ENCODE peak calls at places on chromosomes 16 and 17, in six cellular contexts. U, D, W, E, Y and Z are unnamed samples.

GRCh38 chr16:24534634-24535033 is 4.7 kb upstream of the RBBP6 start:
- DNase-seq in U (no peak), D (peak), W (no peak), E (no peak), Y (no peak), Z (no peak)

GRCh38 chr17:69870091-69870530 is 204.9 kb upstream of the KCNJ16 start:
- DNase-seq in U (no peak), D (peak), W (peak), E (no peak), Y (no peak), Z (no peak)

GRCh38 chr16:22355487-22355908 is 18.9 kb downstream of the CDR2 start:
- DNase-seq in U (no peak), D (no peak), W (no peak), E (no peak), Y (no peak), Z (no peak)

GRCh38 chr17:38379448-38379847 is 27.8 kb downstream of the SOCS7 start:
- DNase-seq in U (no peak), D (no peak), W (no peak), E (no peak), Y (no peak), Z (no peak)

GRCh38 chr16:69942099-69942491 is 9.0 kb upstream of the CLEC18A start:
- DNase-seq in U (no peak), D (no peak), W (no peak), E (no peak), Y (peak), Z (no peak)

GRCh38 chr17:46876353-46876887 is 25.0 kb downstream of the WNT9B start:
- DNase-seq in U (no peak), D (peak), W (peak), E (peak), Y (no peak), Z (no peak)

GRCh38 chr17:41781404-41782110 is 5.0 kb downstream of the JUP start:
- DNase-seq in U (no peak), D (peak), W (no peak), E (no peak), Y (no peak), Z (no peak)

GRCh38 chr17:74199306-74200092 is 4.0 kb upstream of the RPL38 start:
- DNase-seq in U (peak), D (peak), W (peak), E (peak), Y (peak), Z (peak)

GRCh38 chr16:78816499-78817441 is 717.3 kb downstream of the WWOX start:
- DNase-seq in U (no peak), D (no peak), W (no peak), E (no peak), Y (no peak), Z (no peak)

GRCh38 chr17:57948555-57949420 is 6.4 kb downstream of the CUEDC1 start:
- DNase-seq in U (no peak), D (peak), W (no peak), E (peak), Y (peak), Z (no peak)

GRCh38 chr16:56787185-56787584 is 57.3 kb downstream of the NUP93 start:
- DNase-seq in U (no peak), D (no peak), W (peak), E (no peak), Y (no peak), Z (no peak)

GRCh38 chr17:63961355-63962207 is 11.1 kb downstream of the SCN4A start:
- DNase-seq in U (peak), D (peak), W (peak), E (peak), Y (peak), Z (no peak)

GRCh38 chr17:14792751-14793150 is 472.4 kb downstream of the PMP22 start:
- DNase-seq in U (no peak), D (no peak), W (no peak), E (no peak), Y (no peak), Z (no peak)

GRCh38 chr16:75801307-75801706 is 75.0 kb upstream of the CPHXL start:
- DNase-seq in U (no peak), D (no peak), W (no peak), E (no peak), Y (no peak), Z (no peak)

GRCh38 chr17:56908061-56908542 is 5.7 kb downstream of the TRIM25 start:
- DNase-seq in U (no peak), D (peak), W (no peak), E (no peak), Y (peak), Z (no peak)

GRCh38 chr16:83118365-83118764 is 491.6 kb downstream of the CDH13 start:
- DNase-seq in U (no peak), D (no peak), W (no peak), E (no peak), Y (no peak), Z (no peak)

GRCh38 chr17:35973333-35974260 is 7.7 kb downstream of the CCL16 start:
- DNase-seq in U (peak), D (peak), W (no peak), E (no peak), Y (no peak), Z (no peak)

GRCh38 chr16:70480127-70481105 is 26.0 kb downstream of the FCSK start:
- DNase-seq in U (no peak), D (no peak), W (no peak), E (no peak), Y (no peak), Z (no peak)

GRCh38 chr17:53032861-53033271 is 789.9 kb upstream of the KIF2B start:
- DNase-seq in U (no peak), D (peak), W (peak), E (peak), Y (no peak), Z (no peak)

GRCh38 chr16:52597772-52598483 is 51.0 kb upstream of the TOX3 start:
- DNase-seq in U (no peak), D (no peak), W (peak), E (no peak), Y (no peak), Z (no peak)

GRCh38 chr17:1180434-1180742 is 607 bp upstream of the ABR start:
- DNase-seq in U (no peak), D (no peak), W (peak), E (no peak), Y (no peak), Z (no peak)

GRCh38 chr16:69927056-69927757 is 23.9 kb upstream of the CLEC18A start:
- DNase-seq in U (no peak), D (no peak), W (no peak), E (no peak), Y (no peak), Z (no peak)

GRCh38 chr17:179721-180379 is 1.6 kb downstream of the DOC2B start:
- DNase-seq in U (no peak), D (no peak), W (peak), E (no peak), Y (no peak), Z (no peak)

GRCh38 chr17:13922885-13923284 is 146.4 kb upstream of the COX10 start:
- DNase-seq in U (no peak), D (no peak), W (no peak), E (no peak), Y (no peak), Z (no peak)

GRCh38 chr16:69073181-69073669 is 32.2 kb upstream of the HAS3 start:
- DNase-seq in U (no peak), D (peak), W (no peak), E (peak), Y (no peak), Z (no peak)

GRCh38 chr17:61833536-61834203 is 29.7 kb downstream of the BRIP1 start:
- DNase-seq in U (no peak), D (peak), W (no peak), E (peak), Y (no peak), Z (no peak)

GRCh38 chr16:66539628-66540469 is 10.1 kb downstream of the TK2 start:
- DNase-seq in U (peak), D (no peak), W (no peak), E (no peak), Y (no peak), Z (no peak)

GRCh38 chr17:29219378-29220047 is 27.1 kb upstream of the CRYBA1 start:
- DNase-seq in U (peak), D (peak), W (peak), E (peak), Y (peak), Z (peak)

GRCh38 chr17:30366536-30366935 is 12.2 kb upstream of the CPD start:
- DNase-seq in U (no peak), D (no peak), W (no peak), E (no peak), Y (no peak), Z (no peak)

GRCh38 chr17:45423304-45423703 is 9.4 kb downstream of the ARHGAP27 start:
- DNase-seq in U (no peak), D (no peak), W (no peak), E (no peak), Y (no peak), Z (no peak)

DNA sequence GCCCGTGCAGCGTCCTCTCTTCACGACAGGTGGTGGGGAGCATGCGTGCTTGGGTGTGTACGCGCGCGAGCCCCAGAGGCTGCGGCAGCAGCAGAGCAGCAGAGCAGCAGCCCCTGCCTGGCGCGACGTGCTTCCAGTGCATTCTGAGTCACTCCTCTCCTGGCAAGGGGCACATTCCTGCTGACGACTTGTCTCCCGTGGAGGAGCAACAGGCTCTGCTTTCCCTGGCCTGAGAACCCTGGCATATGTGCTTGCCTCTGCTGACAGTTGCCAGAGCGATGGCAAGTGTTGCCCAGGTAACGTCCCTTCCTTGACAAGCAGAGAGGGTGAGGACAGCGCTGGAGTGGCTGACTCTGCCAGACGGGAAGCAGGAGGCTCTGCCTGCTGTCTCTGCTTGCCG is 133.8 kb upstream of the PLCG2 start:
- DNase-seq in U (peak), D (peak), W (peak), E (no peak), Y (peak), Z (peak)
- H3K4me3 ChIP-seq in U (no peak), D (no peak), W (no peak), E (no peak), Y (no peak), Z (peak)

DNA sequence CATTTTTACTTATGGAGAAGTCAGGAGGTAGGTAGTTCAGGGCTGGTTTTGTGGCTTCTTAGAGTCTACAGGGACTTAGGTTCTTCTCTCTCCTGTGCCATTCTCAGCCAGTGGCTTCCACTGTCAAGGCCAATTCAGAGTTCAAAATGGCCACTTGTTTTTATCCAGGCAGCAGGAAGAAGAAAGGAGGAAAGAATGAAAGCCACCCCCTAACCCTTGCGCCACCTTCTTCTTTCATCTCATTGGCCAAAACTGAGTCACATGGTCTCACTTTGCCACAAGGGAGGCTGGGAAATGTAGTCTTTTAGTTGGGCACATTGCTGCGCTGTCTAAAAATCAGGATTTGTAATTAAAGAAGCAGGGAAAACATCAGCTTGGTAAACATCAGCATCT is 60.8 kb upstream of the MED9 start:
- DNase-seq in U (no peak), D (peak), W (peak), E (peak), Y (no peak), Z (no peak)
- H3K4me3 ChIP-seq in U (no peak), D (no peak), W (no peak), E (no peak), Y (no peak), Z (no peak)

GRCh38 chr17:76670708-76671122 is 27.2 kb upstream of the ST6GALNAC1 start:
- DNase-seq in U (no peak), D (no peak), W (no peak), E (no peak), Y (no peak), Z (no peak)
- H3K4me3 ChIP-seq in U (no peak), D (no peak), W (peak), E (peak), Y (no peak), Z (peak)

GRCh38 chr16:86591270-86591669 is 12.9 kb downstream of the FOXL1 start:
- DNase-seq in U (peak), D (no peak), W (no peak), E (no peak), Y (no peak), Z (no peak)

GRCh38 chr16:86593913-86594312 is 15.6 kb downstream of the FOXL1 start:
- DNase-seq in U (no peak), D (no peak), W (no peak), E (no peak), Y (no peak), Z (no peak)

GRCh38 chr16:86587487-86587886 is 9.1 kb downstream of the FOXL1 start:
- DNase-seq in U (peak), D (no peak), W (no peak), E (no peak), Y (no peak), Z (no peak)

GRCh38 chr16:86594712-86595111 is 16.4 kb downstream of the FOXL1 start:
- DNase-seq in U (no peak), D (no peak), W (no peak), E (no peak), Y (no peak), Z (no peak)

GRCh38 chr16:86590501-86591144 is 12.3 kb downstream of the FOXL1 start:
- DNase-seq in U (peak), D (peak), W (no peak), E (no peak), Y (no peak), Z (no peak)
- H3K4me3 ChIP-seq in U (no peak), D (no peak), W (no peak), E (no peak), Y (no peak), Z (no peak)

GRCh38 chr17:80264793-80265075 is 4.1 kb downstream of the RNF213 start:
- DNase-seq in U (no peak), D (no peak), W (no peak), E (no peak), Y (no peak), Z (no peak)

GRCh38 chr17:80262775-80263244 is 2.2 kb downstream of the RNF213 start:
- DNase-seq in U (no peak), D (no peak), W (no peak), E (no peak), Y (no peak), Z (no peak)

GRCh38 chr17:80264048-80264792 is 3.6 kb downstream of the RNF213 start:
- DNase-seq in U (no peak), D (no peak), W (no peak), E (no peak), Y (peak), Z (no peak)

GRCh38 chr17:80262291-80262690 is 1.6 kb downstream of the RNF213 start:
- DNase-seq in U (no peak), D (no peak), W (no peak), E (no peak), Y (no peak), Z (no peak)

DNA sequence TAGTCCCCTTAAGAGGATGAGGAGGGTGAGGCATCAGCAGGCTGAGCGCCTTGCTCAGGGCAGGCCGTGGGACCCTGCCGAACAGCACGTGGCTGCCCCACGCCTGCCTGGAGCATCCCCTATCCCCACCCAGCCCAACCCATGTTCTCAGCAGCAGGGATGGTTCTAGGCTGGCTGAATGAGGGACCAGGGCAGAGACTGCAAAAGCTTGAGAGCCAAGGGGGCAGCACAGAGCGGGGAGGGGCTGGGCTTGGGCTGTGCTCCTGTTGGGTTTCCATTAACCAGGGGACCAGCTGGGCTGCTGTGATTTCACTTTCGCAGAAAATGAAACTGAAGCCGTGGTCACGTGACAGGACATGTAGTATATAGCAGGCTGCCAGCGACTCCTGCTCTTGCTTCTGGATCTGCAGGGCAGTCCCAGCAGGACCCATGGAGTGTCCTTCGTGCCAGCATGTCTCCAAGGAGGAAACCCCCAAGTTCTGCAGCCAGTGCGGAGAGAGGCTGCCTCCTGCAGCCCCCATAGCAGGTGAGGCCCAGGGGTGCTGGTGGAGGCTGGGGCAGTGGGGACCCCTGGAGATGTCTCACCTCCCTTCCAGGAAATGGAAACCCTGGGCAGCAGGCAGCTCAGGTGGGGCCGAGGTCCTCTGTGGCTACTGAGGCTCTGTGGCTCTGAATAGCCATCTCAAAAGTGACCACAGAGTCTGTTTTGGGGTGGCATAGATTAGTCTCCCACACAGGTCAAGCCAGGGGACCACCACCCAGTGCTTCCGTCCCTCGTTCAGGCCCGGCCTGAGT is 2.8 kb downstream of the RNF213 start:
- DNase-seq in U (peak), D (peak), W (no peak), E (no peak), Y (peak), Z (no peak)
- H3K4me3 ChIP-seq in U (no peak), D (peak), W (no peak), E (no peak), Y (peak), Z (peak)

GRCh38 chr17:59330314-59330942 is 1.0 kb upstream of the YPEL2 start:
- DNase-seq in U (peak), D (peak), W (peak), E (peak), Y (peak), Z (no peak)
- H3K4me3 ChIP-seq in U (no peak), D (peak), W (peak), E (no peak), Y (peak), Z (peak)